ENCODE peak calls at places on chromosomes 12 and 14, in eight cellular contexts. L is IMR-90, G is heart left ventricle, M is lower lobe of right lung, N is thoracic aorta, V is A549, T is foreskin keratinocyte, X is RWPE2. Z is an unnamed sample.

GRCh38 chr12:11895421-11896064 is 175.2 kb upstream of the BCL2L14 start:
- ATAC-seq in L (no peak), X (no peak), N (no peak), V (no peak), M (peak; percentile 33), T (no peak), G (no peak), Z (no peak)

GRCh38 chr12:129310346-129310745 is 457.1 kb downstream of the GLT1D1 start:
- ATAC-seq in T (no peak), X (no peak), N (no peak), M (peak; percentile 88), G (no peak), V (no peak), L (no peak), Z (no peak)

GRCh38 chr12:69620077-69620476 is 9.4 kb upstream of the LRRC10 start:
- ATAC-seq in L (no peak), N (no peak), M (no peak), G (no peak), V (no peak), X (no peak), T (no peak), Z (no peak)

GRCh38 chr12:20368653-20369163 is 371 bp downstream of the PDE3A start:
- ATAC-seq in G (no peak), X (peak; percentile 16), V (peak; percentile 72), M (peak; percentile 68), T (peak; percentile 42), L (peak; percentile 55), N (peak; percentile 34), Z (peak; percentile 29)

GRCh38 chr12:54991161-54991991 is 6.8 kb upstream of the TESPA1 start:
- ATAC-seq in X (no peak), T (no peak), M (no peak), G (no peak), L (no peak), V (no peak), N (no peak), Z (no peak)

GRCh38 chr14:58160561-58160960 is 8.5 kb upstream of the ARMH4 start:
- ATAC-seq in N (no peak), M (no peak), V (no peak), X (no peak), G (no peak), T (no peak), L (no peak), Z (no peak)

GRCh38 chr14:101867854-101868253 is 96.5 kb upstream of the DYNC1H1 start:
- ATAC-seq in T (no peak), G (peak; percentile 53), X (no peak), L (no peak), V (no peak), M (no peak), N (no peak), Z (no peak)

GRCh38 chr12:10115890-10116289 is 14.1 kb downstream of the CLEC7A start:
- ATAC-seq in X (no peak), T (peak; percentile 50), L (no peak), M (no peak), N (no peak), V (no peak), G (no peak), Z (no peak)

GRCh38 chr14:52883658-52884057 is 67.2 kb downstream of the FERMT2 start:
- ATAC-seq in V (peak; percentile 26), L (no peak), T (no peak), N (no peak), G (no peak), M (no peak), X (no peak), Z (no peak)

GRCh38 chr12:104668274-104668718 is 211.5 kb downstream of the CHST11 start:
- ATAC-seq in G (peak; percentile 38), L (peak; percentile 40), T (no peak), M (peak; percentile 66), X (no peak), V (no peak), N (no peak), Z (no peak)
- H3K4me1 ChIP-seq in G (peaks cover 58% of the 10 kb centered on the region), L (peaks cover 7% of the 10 kb centered on the region), T (peaks cover 22% of the 10 kb centered on the region), M (peaks cover 68% of the 10 kb centered on the region), X (peaks cover 47% of the 10 kb centered on the region), V (peaks cover 69% of the 10 kb centered on the region), N (peaks cover 82% of the 10 kb centered on the region), Z (peaks cover 46% of the 10 kb centered on the region)

GRCh38 chr12:14260011-14260993 is 105.2 kb upstream of the ATF7IP start:
- ATAC-seq in T (peak; percentile 70), G (peak; percentile 29), X (peak; percentile 69), N (no peak), L (peak; percentile 76), V (peak; percentile 41), M (peak; percentile 82), Z (peak; percentile 77)
- H3K27ac ChIP-seq in T (peak overlapping the region; percentile 77), G (peak overlapping the region; percentile 48), X (peak overlapping the region; percentile 90), N (peak overlapping the region; percentile 60), L (peak overlapping the region; percentile 84), V (peak overlapping the region; percentile 80), M (peak overlapping the region; percentile 92), Z (peak overlapping the region; percentile 83)

DNA sequence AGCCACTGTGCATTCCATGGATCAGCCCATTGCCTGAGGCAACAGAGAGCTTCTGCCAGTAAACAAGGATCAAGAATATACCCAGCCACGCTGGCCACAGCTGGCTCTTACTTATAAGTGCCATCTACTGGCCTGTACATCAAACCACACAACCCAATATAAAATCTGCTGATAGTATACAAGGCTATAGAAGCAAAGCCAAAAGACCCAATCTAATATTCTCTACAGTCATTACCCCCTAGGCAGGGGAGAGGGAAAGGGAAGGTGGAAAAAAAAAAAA is 4.4 kb upstream of the FAM186B start:
- ATAC-seq in T (peak; percentile 68), L (peak; percentile 24), M (no peak), N (no peak), X (peak; percentile 40), G (no peak), V (peak; percentile 76), Z (no peak)
- TF ChIP-seq CTCF in T (peak; percentile 62), L (peak; percentile 17), M (no peak), N (no peak), X (peak; percentile 14), G (no peak), V (peak; percentile 10), Z (no peak)

GRCh38 chr12:49952396-49953055 is 2.0 kb downstream of the AQP2 start:
- ATAC-seq in T (no peak), G (no peak), V (no peak), X (no peak), L (no peak), N (no peak), M (no peak), Z (no peak)
- H3K4me1 ChIP-seq in T (no peaks in the 10 kb centered on the region), G (no peaks in the 10 kb centered on the region), V (no peaks in the 10 kb centered on the region), X (no peaks in the 10 kb centered on the region), L (no peaks in the 10 kb centered on the region), N (no peaks in the 10 kb centered on the region), M (peaks cover 39% of the 10 kb centered on the region), Z (no peaks in the 10 kb centered on the region)

GRCh38 chr12:52246720-52247621 is 13.9 kb downstream of the KRT7 start:
- ATAC-seq in M (peak; percentile 2), L (no peak), G (no peak), X (peak; percentile 0), T (no peak), V (no peak), N (no peak), Z (no peak)

GRCh38 chr12:52249041-52249461 is 16.0 kb downstream of the KRT7 start:
- ATAC-seq in L (no peak), M (peak; percentile 64), N (peak; percentile 47), T (no peak), G (peak; percentile 78), V (peak; percentile 0), X (peak; percentile 0), Z (peak; percentile 71)

GRCh38 chr12:52249511-52250047 is 16.5 kb downstream of the KRT7 start:
- ATAC-seq in L (no peak), X (peak; percentile 0), M (no peak), T (no peak), V (no peak), G (no peak), N (no peak), Z (no peak)

GRCh38 chr12:52247622-52248540 is 14.8 kb downstream of the KRT7 start:
- ATAC-seq in V (peak; percentile 1), N (no peak), L (no peak), X (peak; percentile 0), M (no peak), G (no peak), T (no peak), Z (no peak)

GRCh38 chr12:52248541-52249035 is 15.5 kb downstream of the KRT7 start:
- ATAC-seq in G (no peak), X (peak; percentile 0), T (no peak), L (no peak), V (peak; percentile 0), N (peak; percentile 19), M (no peak), Z (no peak)
- H3K27ac ChIP-seq in G (no peak overlapping the region), X (peak overlapping the region; percentile 99), T (no peak overlapping the region), L (no peak overlapping the region), V (peak overlapping the region; percentile 97), N (peak overlapping the region; percentile 74), M (peak overlapping the region; percentile 69), Z (peak overlapping the region; percentile 76)

Z was measured in gastroesophageal sphincter.